ENCODE peak calls at places on chromosomes 3 and 15, in ten cellular contexts. A is HCEC 1CT; K is T-helper 2 cell; D is SK-N-SH; W is cardiac muscle cell; L is mammary epithelial cell; M is stimulated activated CD8-positive, alpha-beta memory T cell treated with anti-CD3 and anti-CD28 coated beads, Interleukin-15, amount 100 ng/mL, for 1 hour; E is NCI-H1092; I is globus pallidus; C is spleen. U is an unnamed sample.

GRCh38 chr3:50010959-50011358 is 71.0 kb downstream of the RBM6 start:
- DNase-seq in M (no peak), L (peak), E (no peak), D (no peak), A (peak), K (no peak), W (no peak), I (no peak), C (no peak), U (no peak)

GRCh38 chr3:32392530-32393302 is 1.1 kb downstream of the CMTM7 start:
- DNase-seq in M (no peak), C (no peak), I (no peak), E (no peak), W (no peak), K (no peak), A (peak), D (peak), L (peak), U (peak)

GRCh38 chr15:40918146-40918798 is 10.9 kb upstream of the DLL4 start:
- DNase-seq in K (no peak), M (no peak), E (peak), D (no peak), A (no peak), W (no peak), L (no peak), C (peak), I (no peak), U (no peak)

GRCh38 chr3:128492353-128493220 is at the start of gene GATA2:
- DNase-seq in I (no peak), E (no peak), K (no peak), D (no peak), L (no peak), W (peak), A (no peak), M (no peak), C (peak), U (no peak)

GRCh38 chr3:155704771-155705559 is 39.9 kb downstream of the PLCH1 start:
- DNase-seq in K (no peak), I (peak), C (no peak), D (no peak), M (no peak), A (no peak), W (no peak), E (no peak), L (peak), U (no peak)

GRCh38 chr15:66231421-66232266 is 21.9 kb downstream of the MEGF11 start:
- DNase-seq in W (no peak), L (peak), C (peak), I (no peak), M (no peak), D (peak), E (no peak), K (no peak), A (peak), U (no peak)

GRCh38 chr3:138174421-138175122 is at the start of gene DBR1:
- DNase-seq in L (peak), C (peak), K (peak), D (peak), W (peak), M (peak), E (peak), A (peak), I (peak), U (peak)

GRCh38 chr3:122151480-122151879 is 32.0 kb upstream of the CASR start:
- DNase-seq in A (peak), K (no peak), M (no peak), E (no peak), I (no peak), D (no peak), W (no peak), L (peak), C (no peak), U (no peak)

GRCh38 chr15:30974112-30974511 is 17.3 kb downstream of the MTMR10 start:
- DNase-seq in A (no peak), M (no peak), D (no peak), C (no peak), W (no peak), E (no peak), I (no peak), K (no peak), L (no peak), U (no peak)

GRCh38 chr15:28129261-28129848 is 30.2 kb upstream of the OCA2 start:
- DNase-seq in K (no peak), D (no peak), L (no peak), C (no peak), E (no peak), W (no peak), A (no peak), M (no peak), I (no peak), U (no peak)

GRCh38 chr15:57751177-57751800 is 44.8 kb downstream of the POLR2M start:
- DNase-seq in E (no peak), D (peak), L (peak), C (no peak), M (no peak), I (peak), K (no peak), W (peak), A (peak), U (peak)

GRCh38 chr3:147213633-147214032 is 192.7 kb downstream of the ZIC4 start:
- DNase-seq in M (no peak), E (no peak), L (no peak), A (no peak), K (no peak), D (no peak), C (no peak), W (no peak), I (no peak), U (no peak)